ENCODE peak calls at places on chromosomes 11 and 22, in eight cellular contexts. I is Right ventricle myocardium superior, F is B cell, V is GF-D8, U is OCI-M1, B is H9, H is neural progenitor cell, J is adrenal gland. N is an unnamed sample.

GRCh38 chr11:130606181-130606580 is 157.7 kb downstream of the ADAMTS15 start:
- DNase-seq in H (no peak), I (peak; percentile 47), J (no peak), U (no peak), B (no peak), V (no peak), F (no peak), N (no peak)

GRCh38 chr11:70725272-70725671 is 326.9 kb downstream of the CTTN start:
- DNase-seq in H (no peak), I (no peak), U (no peak), V (no peak), B (no peak), F (no peak), J (no peak), N (no peak)

GRCh38 chr11:94731921-94732601 is 36.1 kb upstream of the AMOTL1 start:
- DNase-seq in B (no peak), F (no peak), J (peak; percentile 33), V (no peak), U (peak; percentile 13), I (no peak), H (no peak), N (no peak)

GRCh38 chr11:133669371-133670046 is 137.2 kb upstream of the OPCML start:
- DNase-seq in I (no peak), H (peak; percentile 28), V (no peak), B (peak; percentile 58), F (no peak), U (peak; percentile 11), J (no peak), N (no peak)

GRCh38 chr11:59266491-59266890 is 53.8 kb upstream of the MPEG1 start:
- DNase-seq in B (no peak), J (no peak), V (no peak), H (no peak), U (no peak), F (no peak), I (no peak), N (no peak)

GRCh38 chr11:13009921-13010736 is 1.0 kb downstream of the RASSF10 start:
- DNase-seq in F (no peak), B (peak; percentile 69), J (no peak), I (peak; percentile 43), H (peak; percentile 83), U (no peak), V (no peak), N (no peak)

GRCh38 chr22:39422721-39423120 is 23.1 kb downstream of the TAB1 start:
- DNase-seq in V (no peak), H (no peak), I (peak; percentile 3), F (no peak), B (no peak), J (no peak), U (no peak), N (no peak)

GRCh38 chr11:8359521-8359920 is 95.8 kb upstream of the LMO1 start:
- DNase-seq in J (no peak), B (no peak), H (no peak), I (no peak), U (no peak), V (no peak), F (no peak), N (no peak)

GRCh38 chr11:34558211-34558610 is 44.6 kb upstream of the ELF5 start:
- DNase-seq in U (no peak), J (no peak), I (no peak), F (no peak), V (no peak), B (no peak), H (no peak), N (no peak)

GRCh38 chr22:36160499-36160942 is at the start of gene APOL3:
- DNase-seq in F (peak; percentile 65), J (peak; percentile 71), I (peak; percentile 87), U (peak; percentile 84), B (no peak), H (no peak), V (no peak), N (no peak)

GRCh38 chr11:111335596-111335995 is 37.2 kb downstream of the POU2AF3 start:
- DNase-seq in I (no peak), J (no peak), V (no peak), U (no peak), H (no peak), F (no peak), B (no peak), N (no peak)